ENCODE peak calls at places on chromosomes 4 and X, in seven cellular contexts. W is cardiac muscle cell, L is left lung, D is astrocyte of the cerebellum, U is cardiac fibroblast, Y is H9, X is pancreas. G is an unnamed sample.

GRCh38 chr4:155569960-155570515 is 96.6 kb upstream of the GUCY1A1 start:
- DNase-seq in U (peak; percentile 64), X (no peak), L (no peak), D (no peak), W (no peak), Y (no peak), G (no peak)

GRCh38 chr4:79492148-79492547 is 84.1 kb upstream of the GK2 start:
- DNase-seq in Y (no peak), X (no peak), W (no peak), U (peak; percentile 27), D (no peak), L (no peak), G (no peak)

GRCh38 chrX:129980540-129981206 is 1.8 kb upstream of the BCORL1 start:
- DNase-seq in L (peak; percentile 59), X (peak; percentile 76), D (no peak), U (peak; percentile 38), Y (peak; percentile 59), W (peak; percentile 73), G (no peak)

GRCh38 chrX:24148535-24149345 is 789 bp upstream of the ZFX start:
- DNase-seq in L (no peak), X (no peak), D (no peak), W (no peak), Y (no peak), U (peak; percentile 57), G (no peak)

GRCh38 chrX:150167482-150168324 is 195.4 kb upstream of the MAMLD1 start:
- DNase-seq in Y (no peak), D (no peak), L (no peak), X (no peak), U (no peak), W (no peak), G (no peak)

GRCh38 chrX:154732421-154733071 is 18.3 kb downstream of the GAB3 start:
- DNase-seq in X (no peak), W (no peak), Y (no peak), U (no peak), L (no peak), D (no peak), G (no peak)

GRCh38 chrX:23317799-23318724 is 16.6 kb upstream of the PTCHD1 start:
- DNase-seq in Y (peak; percentile 80), D (no peak), X (peak; percentile 63), U (peak; percentile 13), L (no peak), W (peak; percentile 46), G (no peak)

GRCh38 chrX:9529223-9529622 is 64.4 kb downstream of the TBL1X start:
- DNase-seq in X (no peak), L (no peak), U (no peak), D (no peak), W (no peak), Y (no peak), G (no peak)

GRCh38 chr4:113148925-113149324 is 99.5 kb downstream of the ANK2 start:
- DNase-seq in W (no peak), X (no peak), L (no peak), Y (no peak), D (no peak), U (no peak), G (no peak)

GRCh38 chrX:98057176-98057575 is 1173.5 kb downstream of the RPA4 start:
- DNase-seq in Y (no peak), U (no peak), L (no peak), X (no peak), W (no peak), D (no peak), G (no peak)

GRCh38 chrX:10259716-10260115 is 102.9 kb downstream of the CLCN4 start:
- DNase-seq in Y (no peak), D (no peak), W (no peak), L (no peak), U (peak; percentile 50), X (no peak), G (no peak)

GRCh38 chr4:22515888-22516541 is at the start of gene ADGRA3:
- DNase-seq in D (no peak), X (peak; percentile 91), Y (peak; percentile 79), L (peak; percentile 71), W (peak; percentile 90), U (peak; percentile 79), G (no peak)

GRCh38 chr4:163556169-163556568 is 61.7 kb downstream of the TMA16 start:
- DNase-seq in X (no peak), W (peak; percentile 7), D (no peak), L (no peak), U (no peak), Y (no peak), G (no peak)

GRCh38 chr4:73706811-73707210 is 33.6 kb upstream of the CXCL8 start:
- DNase-seq in D (no peak), X (no peak), L (no peak), W (no peak), Y (no peak), U (no peak), G (no peak)

GRCh38 chr4:4711902-4712301 is 147.6 kb upstream of the MSX1 start:
- DNase-seq in X (no peak), D (no peak), W (no peak), L (no peak), U (no peak), Y (no peak), G (no peak)

GRCh38 chr4:20196476-20196875 is 55.2 kb upstream of the SLIT2 start:
- DNase-seq in D (no peak), U (peak; percentile 21), Y (no peak), L (no peak), X (no peak), W (no peak), G (no peak)

GRCh38 chr4:6655924-6656323 is 15.4 kb downstream of the MRFAP1 start:
- DNase-seq in U (no peak), W (no peak), Y (no peak), L (peak; percentile 5), X (no peak), D (no peak), G (no peak)

GRCh38 chr4:111362891-111363290 is 740.0 kb upstream of the PITX2 start:
- DNase-seq in Y (no peak), X (no peak), U (peak; percentile 19), W (no peak), L (no peak), D (peak; percentile 12), G (no peak)

GRCh38 chr4:145308598-145308997 is 128.2 kb upstream of the OTUD4 start:
- DNase-seq in D (no peak), Y (no peak), X (no peak), U (no peak), W (no peak), L (no peak), G (no peak)
- TF ChIP-seq CTCF in D (no peak), Y (no peak), X (no peak), U (no peak), W (no peak), L (no peak), G (no peak)

DNA sequence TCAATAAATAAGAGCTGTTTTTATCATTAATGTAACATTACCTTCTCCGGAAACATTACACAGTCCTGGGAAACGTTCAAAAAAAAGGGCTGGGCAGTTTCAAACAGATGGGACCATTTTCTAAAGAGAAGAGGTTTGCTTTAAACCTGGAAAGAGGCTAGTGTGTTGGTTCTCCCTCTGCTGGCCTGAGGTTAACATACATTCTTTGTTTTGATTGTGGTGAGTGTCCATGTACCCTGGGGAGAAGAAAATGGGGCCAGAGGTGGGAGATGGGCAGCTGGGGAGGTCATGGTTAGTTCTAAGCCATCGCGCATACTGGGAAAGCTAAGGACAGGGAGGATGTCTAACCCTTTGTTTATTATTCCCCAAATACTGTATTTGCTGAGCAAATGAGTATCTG is 194.7 kb downstream of the CPEB2 start:
- DNase-seq in D (no peak), Y (peak; percentile 53), W (peak; percentile 47), X (no peak), L (no peak), U (peak; percentile 57), G (no peak)
- TF ChIP-seq CTCF in D (peak; percentile 50), Y (peak; percentile 69), W (peak; percentile 53), X (no peak), L (no peak), U (peak; percentile 53), G (no peak)

DNA sequence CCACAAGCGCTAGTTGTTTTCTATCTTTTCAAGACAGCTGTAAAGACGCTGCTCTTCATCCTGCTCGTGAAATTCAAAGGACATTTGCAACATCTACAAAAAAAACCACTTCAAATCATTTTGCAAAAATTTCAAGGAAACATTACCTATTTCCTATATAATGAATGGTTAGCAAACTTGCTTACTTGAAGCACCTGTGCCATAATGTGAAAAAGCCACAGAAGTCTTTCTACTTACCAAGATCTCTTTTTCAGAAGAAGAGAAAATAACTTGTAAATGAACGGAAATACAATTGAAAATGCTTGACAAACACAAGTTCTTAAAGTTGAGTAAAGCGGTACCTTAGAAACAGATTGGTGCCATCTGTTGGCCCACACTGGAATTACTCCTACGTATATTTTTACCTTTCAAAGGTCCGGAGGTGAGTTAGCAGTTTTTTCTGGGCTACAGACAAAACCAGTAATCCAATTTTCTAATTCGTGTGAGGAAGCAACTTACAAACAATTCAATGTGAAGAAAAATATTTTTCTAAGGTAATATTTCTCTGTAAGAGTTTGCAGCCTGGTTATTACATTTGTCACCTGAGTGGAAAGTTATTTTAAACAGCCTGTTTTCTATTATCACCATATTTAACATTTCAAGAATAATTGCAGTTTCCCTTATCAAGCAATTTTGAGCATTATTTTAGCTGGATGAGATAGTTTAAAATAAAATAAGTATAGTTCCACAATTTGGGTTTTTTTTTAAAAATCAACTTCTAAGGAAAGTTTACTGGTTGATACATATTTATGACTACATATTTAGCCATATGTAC is at the start of gene TLR6:
- DNase-seq in W (peak; percentile 68), X (no peak), L (no peak), D (no peak), U (peak; percentile 66), Y (peak; percentile 41), G (no peak)
- TF ChIP-seq CTCF in W (peak; percentile 75), X (peak; percentile 55), L (peak; percentile 81), D (peak; percentile 73), U (peak; percentile 69), Y (peak; percentile 84), G (peak; percentile 98)

GRCh38 chr4:154120277-154120676 is 331.4 kb upstream of the SFRP2 start:
- DNase-seq in W (no peak), D (no peak), X (no peak), Y (no peak), L (no peak), U (no peak), G (no peak)
- TF ChIP-seq CTCF in W (no peak), D (no peak), X (no peak), Y (no peak), L (no peak), U (no peak), G (no peak)

DNA sequence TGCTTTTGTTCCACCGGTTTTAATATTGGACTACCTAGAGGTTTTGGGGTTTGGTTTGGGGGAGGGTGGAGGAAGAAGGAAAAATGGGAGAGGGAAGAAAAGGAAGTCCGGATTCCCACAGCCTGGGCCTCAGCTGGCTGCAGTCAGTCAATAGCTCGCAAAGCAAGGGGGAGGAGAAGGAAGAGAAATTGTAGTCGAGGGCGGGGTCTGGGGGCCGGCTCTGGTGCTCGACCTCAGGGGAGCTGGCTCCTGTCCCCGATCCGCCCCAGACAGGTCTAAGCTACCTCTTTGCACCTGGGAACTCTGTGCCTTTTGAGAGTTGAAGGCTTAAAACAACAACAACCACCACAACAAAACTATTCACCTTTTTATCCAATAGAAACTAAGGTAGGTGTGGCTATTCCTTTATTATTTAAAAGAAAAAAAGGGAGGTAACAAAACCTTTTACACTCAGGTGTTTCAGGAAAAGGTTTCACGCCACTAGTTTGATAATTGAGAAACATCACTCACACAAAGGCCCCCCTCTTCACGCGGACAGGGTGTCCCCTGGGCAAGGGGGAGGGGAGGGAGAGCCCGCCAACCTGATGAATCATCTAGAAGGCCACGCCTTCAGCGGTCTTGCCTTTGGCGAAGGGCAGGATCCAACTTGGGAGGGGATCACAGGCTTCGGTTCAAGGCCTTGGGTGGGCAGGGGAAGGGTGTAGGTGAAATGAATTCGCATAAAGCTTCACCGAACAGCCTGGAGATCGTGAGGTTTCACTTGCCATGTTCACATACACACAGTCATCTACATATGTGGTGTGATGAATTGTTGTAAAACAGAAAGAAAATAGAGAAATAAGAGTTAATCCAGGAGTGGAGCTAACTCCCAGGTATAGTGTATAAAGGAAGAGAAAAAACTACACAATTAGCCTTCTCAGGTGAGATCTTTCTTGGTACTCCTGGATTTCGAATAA is 1.7 kb upstream of the LNX1 start:
- DNase-seq in Y (peak; percentile 87), L (peak; percentile 53), U (peak; percentile 46), D (no peak), X (peak; percentile 70), W (peak; percentile 32), G (no peak)
- TF ChIP-seq CTCF in Y (no peak), L (no peak), U (no peak), D (no peak), X (no peak), W (no peak), G (no peak)